ENCODE peak calls at places on chromosomes 13 and 19, in seven cellular contexts. G is Calu3; J is upper lobe of left lung; U is left lung; B is endothelial cell; Q is CD8-positive, alpha-beta T cell; P is mucosa of descending colon. R is an unnamed sample.

GRCh38 chr13:85582890-85583289 is 216.3 kb downstream of the SLITRK6 start:
- DNase-seq in P (no peak), U (no peak), Q (no peak), G (no peak), B (no peak), J (no peak), R (no peak)

GRCh38 chr19:31548941-31549340 is 199.7 kb upstream of the TSHZ3 start:
- DNase-seq in P (peak; percentile 23), U (no peak), G (no peak), B (peak; percentile 29), Q (no peak), J (no peak), R (no peak)

GRCh38 chr13:40082644-40083043 is 427.2 kb downstream of the COG6 start:
- DNase-seq in Q (no peak), G (no peak), J (no peak), B (no peak), P (no peak), U (no peak), R (no peak)

GRCh38 chr13:31409678-31410356 is 210.0 kb downstream of the B3GLCT start:
- DNase-seq in U (no peak), P (peak; percentile 52), J (no peak), B (no peak), G (no peak), Q (no peak), R (no peak)

GRCh38 chr13:82933986-82934385 is 948.3 kb downstream of the SLITRK1 start:
- DNase-seq in U (no peak), Q (no peak), G (no peak), P (no peak), B (no peak), J (no peak), R (no peak)

GRCh38 chr19:5321851-5322681 is 18.5 kb downstream of the PTPRS start:
- DNase-seq in J (no peak), B (no peak), G (no peak), P (no peak), U (peak; percentile 54), Q (peak; percentile 31), R (peak; percentile 38)

GRCh38 chr19:2195361-2195760 is 31.6 kb downstream of the DOT1L start:
- DNase-seq in P (no peak), G (no peak), J (no peak), Q (no peak), B (no peak), U (no peak), R (no peak)

GRCh38 chr19:28715157-28715556 is 497.8 kb downstream of the UQCRFS1 start:
- DNase-seq in B (no peak), U (no peak), Q (no peak), G (no peak), P (no peak), J (no peak), R (no peak)

GRCh38 chr19:50667759-50668231 is 18.6 kb downstream of the C19orf81 start:
- DNase-seq in G (no peak), B (no peak), J (no peak), Q (no peak), P (no peak), U (no peak), R (no peak)

GRCh38 chr13:42099962-42100675 is 51.7 kb downstream of the DGKH start:
- DNase-seq in J (no peak), B (no peak), U (no peak), P (no peak), G (no peak), Q (no peak), R (no peak)

GRCh38 chr19:34998777-34999497 is 1.2 kb upstream of the GRAMD1A start:
- DNase-seq in U (no peak), J (no peak), B (no peak), P (no peak), G (no peak), Q (no peak), R (no peak)

GRCh38 chr13:34247596-34247995 is 429.6 kb downstream of the RFC3 start:
- DNase-seq in G (no peak), P (peak; percentile 25), J (no peak), U (no peak), Q (no peak), B (no peak), R (no peak)

GRCh38 chr19:54616057-54616456 is 14.2 kb upstream of the LILRB1 start:
- DNase-seq in P (no peak), U (no peak), G (no peak), Q (no peak), B (no peak), J (no peak), R (no peak)

GRCh38 chr13:108902557-108903155 is 273.2 kb downstream of the MYO16 start:
- DNase-seq in P (no peak), Q (no peak), J (no peak), B (no peak), U (no peak), G (peak; percentile 1), R (no peak)

GRCh38 chr13:39405596-39405995 is 197.4 kb downstream of the LHFPL6 start:
- DNase-seq in Q (no peak), J (no peak), U (no peak), B (no peak), P (no peak), G (no peak), R (no peak)

GRCh38 chr19:409515-410242 is 732 bp upstream of the C2CD4C start:
- DNase-seq in P (no peak), G (no peak), B (no peak), Q (no peak), J (peak; percentile 14), U (peak; percentile 44), R (no peak)

GRCh38 chr13:81223784-81224501 is 883.0 kb upstream of the SPRY2 start:
- DNase-seq in G (no peak), Q (no peak), B (no peak), J (no peak), U (no peak), P (peak; percentile 49), R (no peak)

GRCh38 chr19:574658-575526 is 2.5 kb downstream of the BSG start:
- DNase-seq in G (no peak), Q (no peak), U (peak; percentile 80), B (no peak), P (peak; percentile 40), J (no peak), R (peak; percentile 75)

GRCh38 chr13:80235559-80236296 is 105.2 kb downstream of the SPRY2 start:
- DNase-seq in U (no peak), P (peak; percentile 35), J (no peak), G (peak; percentile 1), B (no peak), Q (no peak), R (no peak)

DNA sequence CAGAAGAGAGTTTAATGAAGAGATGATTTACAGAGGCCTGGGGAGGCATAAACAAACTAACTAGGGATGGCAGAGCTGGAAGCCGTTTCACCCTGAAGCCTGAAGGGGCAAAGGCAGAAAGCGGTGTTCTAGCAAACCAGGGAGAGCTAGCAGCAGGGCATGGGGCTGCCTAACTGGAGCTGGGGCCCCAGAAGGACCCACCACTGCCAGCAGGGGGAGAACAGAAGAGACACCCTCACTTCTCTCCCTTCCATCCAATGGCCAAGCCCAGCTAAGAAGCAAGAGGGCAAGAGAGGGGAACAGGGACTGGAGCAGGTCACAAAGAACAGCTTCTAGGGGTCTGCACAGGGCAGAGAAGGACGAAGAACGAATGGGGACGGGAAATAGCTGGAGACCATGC is 195.5 kb downstream of the KATNAL1 start:
- DNase-seq in B (no peak), P (no peak), J (no peak), U (no peak), Q (no peak), G (peak; percentile 34), R (no peak)
- TF ChIP-seq CTCF in B (no peak), P (no peak), J (no peak), U (no peak), Q (no peak), G (no peak), R (no peak)

DNA sequence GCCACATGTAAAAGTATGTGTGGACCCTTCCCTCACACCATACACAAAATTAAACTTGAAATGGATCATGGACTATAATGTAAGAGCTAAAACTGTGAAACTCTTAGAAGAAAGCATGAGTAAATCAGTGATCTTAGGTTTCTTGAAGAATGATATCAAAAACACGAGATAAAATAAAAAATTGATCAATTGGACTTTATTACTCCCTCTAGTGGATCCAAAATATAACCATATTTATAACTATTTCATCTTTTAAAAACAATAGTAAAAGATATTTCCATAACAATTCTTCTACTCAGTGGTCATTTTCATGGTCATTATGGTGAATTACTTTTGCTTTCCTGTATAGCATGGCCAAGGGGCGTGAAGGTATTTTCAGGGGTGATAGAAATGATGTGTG is 174.6 kb upstream of the LSM14A start:
- DNase-seq in J (no peak), P (no peak), B (no peak), U (no peak), G (no peak), Q (no peak), R (no peak)
- TF ChIP-seq CTCF in J (no peak), P (no peak), B (peak; percentile 45), U (no peak), G (peak; percentile 35), Q (no peak), R (peak; percentile 32)

DNA sequence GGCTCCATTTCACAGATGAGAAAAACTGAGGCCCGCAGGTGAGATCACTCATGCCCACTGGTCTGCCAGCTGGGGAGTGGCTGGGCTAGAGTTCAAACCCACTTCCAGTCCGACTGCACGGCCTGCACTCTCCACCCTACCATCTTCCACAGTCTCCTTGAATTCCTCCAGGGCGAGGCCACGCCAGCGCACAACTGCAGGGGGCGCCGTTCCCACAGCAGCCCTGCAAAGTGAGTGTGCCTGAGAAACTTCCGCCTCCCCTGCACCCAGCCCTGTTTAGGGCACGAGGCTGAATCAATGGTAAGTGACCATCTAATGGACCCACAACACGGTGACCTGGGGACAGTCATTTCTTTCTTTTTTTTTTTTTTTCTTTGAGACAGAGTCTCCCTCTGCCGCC is 829 bp upstream of the ATCAY start:
- DNase-seq in G (no peak), B (no peak), Q (no peak), J (no peak), P (no peak), U (no peak), R (no peak)
- TF ChIP-seq CTCF in G (no peak), B (peak; percentile 61), Q (no peak), J (no peak), P (no peak), U (no peak), R (no peak)

DNA sequence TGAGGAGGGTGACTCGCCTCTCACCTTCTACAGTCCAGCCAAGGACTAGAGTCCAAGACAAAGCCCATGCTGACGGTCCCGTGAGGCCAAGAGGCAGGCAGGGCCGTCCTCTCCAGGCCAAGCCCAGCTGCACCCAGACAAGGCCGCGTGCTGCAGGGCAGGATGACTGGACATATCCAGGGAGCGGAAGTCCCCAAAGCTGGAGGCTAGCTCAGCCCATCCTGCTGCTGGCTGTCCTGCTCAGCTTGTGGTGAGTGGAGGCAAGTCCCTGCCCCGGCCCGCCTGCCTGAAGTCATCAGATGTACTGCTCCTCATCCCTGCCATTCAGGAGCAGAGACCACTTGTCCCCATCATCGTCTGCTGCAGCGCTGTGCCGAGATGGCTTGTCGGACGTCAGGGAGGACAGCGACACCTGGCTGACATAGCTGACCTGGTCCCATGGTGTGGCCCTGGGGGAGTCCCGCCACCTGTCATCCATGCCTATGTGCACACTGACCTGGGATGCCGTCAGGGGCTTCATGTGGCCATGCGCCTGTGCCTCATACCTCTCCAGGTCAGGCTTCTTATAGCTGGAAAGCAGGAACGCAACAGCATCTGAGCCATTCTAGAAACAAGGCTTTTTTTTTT is 72.8 kb downstream of the CCDC70 start:
- DNase-seq in P (no peak), B (no peak), G (no peak), U (no peak), J (no peak), Q (no peak), R (no peak)
- TF ChIP-seq CTCF in P (no peak), B (no peak), G (no peak), U (no peak), J (no peak), Q (no peak), R (no peak)

R was measured in heart left ventricle.